ENCODE peak calls at places on chromosomes 2 and 18, in six cellular contexts. Z, P, J, W, O and G are unnamed samples.

GRCh38 chr2:174985624-174986023 is 19.6 kb downstream of the CHN1 start:
- DNase-seq in P (peak; percentile 62), J (no peak), O (peak; percentile 33), Z (no peak), W (no peak), G (peak; percentile 33)

GRCh38 chr2:107804608-107805498 is 21.8 kb upstream of the RGPD4 start:
- DNase-seq in Z (no peak), O (no peak), P (no peak), J (no peak), W (no peak), G (no peak)

GRCh38 chr2:71948781-71949536 is 198.7 kb downstream of the CYP26B1 start:
- DNase-seq in O (peak; percentile 72), P (no peak), Z (no peak), J (no peak), W (no peak), G (no peak)

GRCh38 chr2:31580321-31581117 is at the start of gene SRD5A2:
- DNase-seq in W (no peak), P (no peak), Z (no peak), O (no peak), J (no peak), G (no peak)

GRCh38 chr2:221787561-221787960 is 215.5 kb upstream of the EPHA4 start:
- DNase-seq in O (no peak), P (no peak), J (no peak), Z (no peak), W (no peak), G (no peak)

GRCh38 chr2:229922449-229923386 is at the start of gene FBXO36:
- DNase-seq in P (peak; percentile 54), J (no peak), O (peak; percentile 60), W (peak; percentile 49), Z (peak; percentile 91), G (peak; percentile 44)

GRCh38 chr2:73176205-73176880 is 26.0 kb upstream of the NOTO start:
- DNase-seq in Z (no peak), W (no peak), P (peak; percentile 7), J (no peak), O (no peak), G (no peak)

GRCh38 chr2:173214213-173214612 is 138.6 kb downstream of the MAP3K20 start:
- DNase-seq in Z (no peak), P (no peak), O (no peak), W (no peak), J (no peak), G (no peak)

GRCh38 chr2:239044336-239044735 is 196.5 kb downstream of the TWIST2 start:
- DNase-seq in P (no peak), W (no peak), O (no peak), J (no peak), Z (no peak), G (no peak)

GRCh38 chr2:113961000-113961399 is 71.1 kb downstream of the ACTR3 start:
- DNase-seq in J (no peak), O (no peak), P (no peak), W (no peak), Z (no peak), G (no peak)

GRCh38 chr2:185012643-185013042 is 414.3 kb downstream of the ZNF804A start:
- DNase-seq in Z (no peak), W (no peak), P (peak; percentile 11), O (no peak), J (no peak), G (peak; percentile 47)

GRCh38 chr2:100881629-100882028 is 61.7 kb downstream of the NPAS2 start:
- DNase-seq in P (no peak), Z (no peak), O (no peak), J (no peak), W (no peak), G (no peak)

GRCh38 chr2:218819103-218819502 is 12.5 kb downstream of the PRKAG3 start:
- DNase-seq in O (no peak), Z (no peak), J (no peak), W (no peak), P (no peak), G (no peak)

GRCh38 chr2:187297806-187298205 is 150.2 kb downstream of the CALCRL start:
- DNase-seq in J (no peak), O (no peak), P (peak; percentile 16), W (no peak), Z (no peak), G (no peak)

GRCh38 chr2:200585730-200586643 is at the start of gene AOX1:
- DNase-seq in O (peak; percentile 59), J (peak; percentile 30), Z (peak; percentile 20), W (peak; percentile 7), P (peak; percentile 64), G (peak; percentile 82)

GRCh38 chr2:96580771-96581170 is 44.2 kb downstream of the ARID5A start:
- DNase-seq in W (no peak), P (peak; percentile 56), Z (no peak), J (no peak), O (no peak), G (peak; percentile 51)

GRCh38 chr2:113692698-113693428 is 63.6 kb downstream of the SLC35F5 start:
- DNase-seq in O (no peak), Z (peak; percentile 16), J (peak; percentile 49), W (no peak), P (no peak), G (no peak)

GRCh38 chr2:168166902-168167510 is 80.4 kb downstream of the STK39 start:
- DNase-seq in Z (no peak), P (peak; percentile 22), O (peak; percentile 53), W (no peak), J (no peak), G (peak; percentile 70)

GRCh38 chr18:6004683-6005082 is 109.4 kb upstream of the TMEM200C start:
- DNase-seq in P (no peak), O (no peak), W (no peak), Z (no peak), J (peak; percentile 30), G (no peak)

GRCh38 chr2:60885683-60886082 is 4.3 kb downstream of the REL start:
- DNase-seq in J (no peak), O (no peak), W (no peak), Z (no peak), P (no peak), G (no peak)

GRCh38 chr2:54757496-54757895 is 34.0 kb downstream of the EML6 start:
- DNase-seq in W (peak; percentile 17), O (peak; percentile 36), P (peak; percentile 64), Z (no peak), J (peak; percentile 33), G (peak; percentile 79)

GRCh38 chr18:63783394-63783793 is 8.2 kb downstream of the SERPINB7 start:
- DNase-seq in J (no peak), W (no peak), P (no peak), O (no peak), Z (no peak), G (no peak)

GRCh38 chr2:54065411-54065810 is 50.0 kb upstream of the ACYP2 start:
- DNase-seq in Z (no peak), O (peak; percentile 95), J (no peak), W (no peak), P (no peak), G (peak; percentile 73)

GRCh38 chr2:197675711-197676188 is 363 bp upstream of the RFTN2 start:
- DNase-seq in Z (no peak), W (peak; percentile 68), J (no peak), O (peak; percentile 10), P (peak; percentile 79), G (peak; percentile 14)